ENCODE peak calls at places on chromosomes 2 and 18, in ten cellular contexts. E is germinal center; J is non-pigmented ciliary epithelial cell; A is stimulated activated CD8-positive, alpha-beta memory T cell treated with anti-CD3 and anti-CD28 coated beads, Interleukin-15, amount 100 ng/mL, for 48 hours; G is spleen; Q is astrocyte of the hippocampus; F is HT1080; T is activated CD4-positive, alpha-beta T cell treated with anti-CD3 and anti-CD28 coated beads, Interleukin-2, amount 10 ng/mL, durations not matched to agents 7 days and 5 days; R is T-helper 9 cell; U is aorta. C is an unnamed sample.

GRCh38 chr2:201254331-201254730 is 6.0 kb upstream of the CASP8 start:
- DNase-seq in A (no peak), R (no peak), U (peak), G (no peak), Q (peak), F (no peak), E (no peak), J (no peak), T (peak), C (no peak)

GRCh38 chr2:8242734-8243133 is 439.1 kb upstream of the ID2 start:
- DNase-seq in A (no peak), J (no peak), U (no peak), R (no peak), T (no peak), E (no peak), Q (peak), F (no peak), G (no peak), C (no peak)

GRCh38 chr2:240567137-240567871 is 980 bp upstream of the RNPEPL1 start:
- DNase-seq in J (no peak), F (no peak), G (peak), Q (no peak), A (no peak), U (peak), T (peak), E (no peak), R (peak), C (no peak)

GRCh38 chr18:8929381-8929780 is 173.1 kb upstream of the NDUFV2 start:
- DNase-seq in A (no peak), U (no peak), F (no peak), Q (no peak), G (no peak), T (no peak), E (no peak), R (no peak), J (no peak), C (no peak)

GRCh38 chr2:31227711-31228125 is 6.2 kb upstream of the EHD3 start:
- DNase-seq in F (no peak), G (no peak), E (no peak), R (no peak), J (no peak), U (no peak), A (no peak), T (no peak), Q (no peak), C (no peak)

GRCh38 chr2:134319581-134320246 is 65.8 kb downstream of the MGAT5 start:
- DNase-seq in R (no peak), U (no peak), A (no peak), G (no peak), J (no peak), F (no peak), E (no peak), Q (no peak), T (no peak), C (no peak)

GRCh38 chr2:42113427-42113826 is 55.7 kb upstream of the EML4 start:
- DNase-seq in R (no peak), E (no peak), J (no peak), U (no peak), A (no peak), Q (no peak), T (no peak), F (no peak), G (no peak), C (no peak)

GRCh38 chr2:70851704-70852103 is 16.1 kb upstream of the CD207 start:
- DNase-seq in G (no peak), T (peak), J (no peak), R (no peak), U (no peak), F (peak), A (peak), E (no peak), Q (no peak), C (no peak)

GRCh38 chr18:24560511-24560981 is 100.1 kb downstream of the HRH4 start:
- DNase-seq in J (no peak), R (no peak), A (no peak), F (no peak), U (no peak), Q (peak), G (no peak), E (no peak), T (no peak), C (no peak)

GRCh38 chr18:49225160-49225559 is 235.3 kb downstream of the DYM start:
- DNase-seq in E (no peak), U (no peak), A (no peak), G (no peak), F (no peak), R (no peak), T (no peak), J (no peak), Q (peak), C (no peak)

GRCh38 chr2:180184506-180184905 is 177.4 kb upstream of the CWC22 start:
- DNase-seq in J (peak), U (no peak), G (no peak), R (no peak), A (no peak), T (no peak), E (no peak), Q (no peak), F (no peak), C (no peak)

GRCh38 chr2:219570194-219570923 is 980 bp downstream of the OBSL1 start:
- DNase-seq in T (no peak), E (no peak), G (no peak), U (peak), A (no peak), J (no peak), Q (peak), F (no peak), R (no peak), C (no peak)